ENCODE peak calls at places on chromosome 18, in nine cellular contexts. One of them, this sample, is unnamed.

GRCh38 chr18:26909599-26910290 is 44.2 kb upstream of the AQP4 start:
- DNase-seq in LNCaP clone FGC: no peak
- DNase-seq in AG10803: no peak
- DNase-seq in C1 segment of cervical spinal cord: peak
- DNase-seq in activated T-helper 1 cell treated with Interleukin-2 at 50 U/mL for 16 hours: no peak
- DNase-seq in effector CD4-positive, alpha-beta T cell: no peak
- DNase-seq in GM13976: no peak
- DNase-seq in RKO: no peak
- DNase-seq in activated CD8-positive, alpha-beta memory T cell treated with anti-CD3 and anti-CD28 coated beads, Interleukin-2, amount 50 U/mL, for 48 hours: no peak
- DNase-seq in this sample: no peak

GRCh38 chr18:58195278-58195721 is 151.3 kb downstream of the NEDD4L start:
- DNase-seq in LNCaP clone FGC: no peak
- DNase-seq in AG10803: no peak
- DNase-seq in C1 segment of cervical spinal cord: no peak
- DNase-seq in activated T-helper 1 cell treated with Interleukin-2 at 50 U/mL for 16 hours: no peak
- DNase-seq in effector CD4-positive, alpha-beta T cell: no peak
- DNase-seq in GM13976: peak
- DNase-seq in RKO: no peak
- DNase-seq in activated CD8-positive, alpha-beta memory T cell treated with anti-CD3 and anti-CD28 coated beads, Interleukin-2, amount 50 U/mL, for 48 hours: peak
- DNase-seq in this sample: peak

GRCh38 chr18:62033207-62033606 is 140.4 kb upstream of the RNF152 start:
- DNase-seq in LNCaP clone FGC: no peak
- DNase-seq in AG10803: no peak
- DNase-seq in C1 segment of cervical spinal cord: no peak
- DNase-seq in activated T-helper 1 cell treated with Interleukin-2 at 50 U/mL for 16 hours: no peak
- DNase-seq in effector CD4-positive, alpha-beta T cell: no peak
- DNase-seq in GM13976: no peak
- DNase-seq in RKO: no peak
- DNase-seq in activated CD8-positive, alpha-beta memory T cell treated with anti-CD3 and anti-CD28 coated beads, Interleukin-2, amount 50 U/mL, for 48 hours: no peak
- DNase-seq in this sample: no peak

GRCh38 chr18:44682181-44682870 is 1.6 kb downstream of the SETBP1 start:
- DNase-seq in LNCaP clone FGC: no peak
- DNase-seq in AG10803: peak
- DNase-seq in C1 segment of cervical spinal cord: no peak
- DNase-seq in activated T-helper 1 cell treated with Interleukin-2 at 50 U/mL for 16 hours: no peak
- DNase-seq in effector CD4-positive, alpha-beta T cell: no peak
- DNase-seq in GM13976: peak
- DNase-seq in RKO: no peak
- DNase-seq in activated CD8-positive, alpha-beta memory T cell treated with anti-CD3 and anti-CD28 coated beads, Interleukin-2, amount 50 U/mL, for 48 hours: no peak
- DNase-seq in this sample: peak

GRCh38 chr18:76679877-76680276 is 142.5 kb upstream of the ZNF236 start:
- DNase-seq in LNCaP clone FGC: no peak
- DNase-seq in AG10803: no peak
- DNase-seq in C1 segment of cervical spinal cord: no peak
- DNase-seq in activated T-helper 1 cell treated with Interleukin-2 at 50 U/mL for 16 hours: no peak
- DNase-seq in effector CD4-positive, alpha-beta T cell: no peak
- DNase-seq in GM13976: no peak
- DNase-seq in RKO: no peak
- DNase-seq in activated CD8-positive, alpha-beta memory T cell treated with anti-CD3 and anti-CD28 coated beads, Interleukin-2, amount 50 U/mL, for 48 hours: no peak
- DNase-seq in this sample: no peak

GRCh38 chr18:3794537-3795348 is 344.8 kb downstream of the TGIF1 start:
- DNase-seq in LNCaP clone FGC: no peak
- DNase-seq in AG10803: peak
- DNase-seq in C1 segment of cervical spinal cord: no peak
- DNase-seq in activated T-helper 1 cell treated with Interleukin-2 at 50 U/mL for 16 hours: no peak
- DNase-seq in effector CD4-positive, alpha-beta T cell: no peak
- DNase-seq in GM13976: no peak
- DNase-seq in RKO: no peak
- DNase-seq in activated CD8-positive, alpha-beta memory T cell treated with anti-CD3 and anti-CD28 coated beads, Interleukin-2, amount 50 U/mL, for 48 hours: no peak
- DNase-seq in this sample: peak

GRCh38 chr18:24704921-24705620 is 244.6 kb downstream of the HRH4 start:
- DNase-seq in LNCaP clone FGC: no peak
- DNase-seq in AG10803: peak
- DNase-seq in C1 segment of cervical spinal cord: no peak
- DNase-seq in activated T-helper 1 cell treated with Interleukin-2 at 50 U/mL for 16 hours: no peak
- DNase-seq in effector CD4-positive, alpha-beta T cell: no peak
- DNase-seq in GM13976: no peak
- DNase-seq in RKO: no peak
- DNase-seq in activated CD8-positive, alpha-beta memory T cell treated with anti-CD3 and anti-CD28 coated beads, Interleukin-2, amount 50 U/mL, for 48 hours: no peak
- DNase-seq in this sample: no peak

GRCh38 chr18:59646946-59647307 is 50.3 kb downstream of the CCBE1 start:
- DNase-seq in LNCaP clone FGC: no peak
- DNase-seq in AG10803: no peak
- DNase-seq in C1 segment of cervical spinal cord: no peak
- DNase-seq in activated T-helper 1 cell treated with Interleukin-2 at 50 U/mL for 16 hours: no peak
- DNase-seq in effector CD4-positive, alpha-beta T cell: no peak
- DNase-seq in GM13976: no peak
- DNase-seq in RKO: no peak
- DNase-seq in activated CD8-positive, alpha-beta memory T cell treated with anti-CD3 and anti-CD28 coated beads, Interleukin-2, amount 50 U/mL, for 48 hours: no peak
- DNase-seq in this sample: no peak

GRCh38 chr18:36546876-36547275 is 249.4 kb downstream of the FHOD3 start:
- DNase-seq in LNCaP clone FGC: no peak
- DNase-seq in AG10803: no peak
- DNase-seq in C1 segment of cervical spinal cord: no peak
- DNase-seq in activated T-helper 1 cell treated with Interleukin-2 at 50 U/mL for 16 hours: no peak
- DNase-seq in effector CD4-positive, alpha-beta T cell: no peak
- DNase-seq in GM13976: no peak
- DNase-seq in RKO: no peak
- DNase-seq in activated CD8-positive, alpha-beta memory T cell treated with anti-CD3 and anti-CD28 coated beads, Interleukin-2, amount 50 U/mL, for 48 hours: no peak
- DNase-seq in this sample: no peak

GRCh38 chr18:31077883-31078282 is 24.3 kb downstream of the DSC2 start:
- DNase-seq in LNCaP clone FGC: no peak
- DNase-seq in AG10803: no peak
- DNase-seq in C1 segment of cervical spinal cord: no peak
- DNase-seq in activated T-helper 1 cell treated with Interleukin-2 at 50 U/mL for 16 hours: no peak
- DNase-seq in effector CD4-positive, alpha-beta T cell: no peak
- DNase-seq in GM13976: no peak
- DNase-seq in RKO: no peak
- DNase-seq in activated CD8-positive, alpha-beta memory T cell treated with anti-CD3 and anti-CD28 coated beads, Interleukin-2, amount 50 U/mL, for 48 hours: no peak
- DNase-seq in this sample: peak

GRCh38 chr18:23992119-23992940 is 22.2 kb upstream of the TTC39C start:
- DNase-seq in LNCaP clone FGC: no peak
- DNase-seq in AG10803: peak
- DNase-seq in C1 segment of cervical spinal cord: no peak
- DNase-seq in activated T-helper 1 cell treated with Interleukin-2 at 50 U/mL for 16 hours: peak
- DNase-seq in effector CD4-positive, alpha-beta T cell: peak
- DNase-seq in GM13976: no peak
- DNase-seq in RKO: no peak
- DNase-seq in activated CD8-positive, alpha-beta memory T cell treated with anti-CD3 and anti-CD28 coated beads, Interleukin-2, amount 50 U/mL, for 48 hours: no peak
- DNase-seq in this sample: peak

GRCh38 chr18:45562567-45563479 is 52.5 kb upstream of the SLC14A2 start:
- DNase-seq in LNCaP clone FGC: no peak
- DNase-seq in AG10803: no peak
- DNase-seq in C1 segment of cervical spinal cord: no peak
- DNase-seq in activated T-helper 1 cell treated with Interleukin-2 at 50 U/mL for 16 hours: no peak
- DNase-seq in effector CD4-positive, alpha-beta T cell: no peak
- DNase-seq in GM13976: no peak
- DNase-seq in RKO: no peak
- DNase-seq in activated CD8-positive, alpha-beta memory T cell treated with anti-CD3 and anti-CD28 coated beads, Interleukin-2, amount 50 U/mL, for 48 hours: no peak
- DNase-seq in this sample: no peak

GRCh38 chr18:78729099-78729467 is 250.5 kb upstream of the SALL3 start:
- DNase-seq in LNCaP clone FGC: no peak
- DNase-seq in AG10803: no peak
- DNase-seq in C1 segment of cervical spinal cord: no peak
- DNase-seq in activated T-helper 1 cell treated with Interleukin-2 at 50 U/mL for 16 hours: no peak
- DNase-seq in effector CD4-positive, alpha-beta T cell: no peak
- DNase-seq in GM13976: no peak
- DNase-seq in RKO: no peak
- DNase-seq in activated CD8-positive, alpha-beta memory T cell treated with anti-CD3 and anti-CD28 coated beads, Interleukin-2, amount 50 U/mL, for 48 hours: no peak
- DNase-seq in this sample: no peak

GRCh38 chr18:50826027-50826426 is 6.2 kb upstream of the MRO start:
- DNase-seq in LNCaP clone FGC: no peak
- DNase-seq in AG10803: no peak
- DNase-seq in C1 segment of cervical spinal cord: no peak
- DNase-seq in activated T-helper 1 cell treated with Interleukin-2 at 50 U/mL for 16 hours: no peak
- DNase-seq in effector CD4-positive, alpha-beta T cell: no peak
- DNase-seq in GM13976: no peak
- DNase-seq in RKO: no peak
- DNase-seq in activated CD8-positive, alpha-beta memory T cell treated with anti-CD3 and anti-CD28 coated beads, Interleukin-2, amount 50 U/mL, for 48 hours: no peak
- DNase-seq in this sample: no peak

GRCh38 chr18:11997466-11997865 is 16.2 kb downstream of the IMPA2 start:
- DNase-seq in LNCaP clone FGC: no peak
- DNase-seq in AG10803: no peak
- DNase-seq in C1 segment of cervical spinal cord: no peak
- DNase-seq in activated T-helper 1 cell treated with Interleukin-2 at 50 U/mL for 16 hours: no peak
- DNase-seq in effector CD4-positive, alpha-beta T cell: no peak
- DNase-seq in GM13976: no peak
- DNase-seq in RKO: no peak
- DNase-seq in activated CD8-positive, alpha-beta memory T cell treated with anti-CD3 and anti-CD28 coated beads, Interleukin-2, amount 50 U/mL, for 48 hours: no peak
- DNase-seq in this sample: no peak

GRCh38 chr18:10926565-10927194 is 222.7 kb downstream of the PIEZO2 start:
- DNase-seq in LNCaP clone FGC: no peak
- DNase-seq in AG10803: peak
- DNase-seq in C1 segment of cervical spinal cord: no peak
- DNase-seq in activated T-helper 1 cell treated with Interleukin-2 at 50 U/mL for 16 hours: no peak
- DNase-seq in effector CD4-positive, alpha-beta T cell: no peak
- DNase-seq in GM13976: peak
- DNase-seq in RKO: no peak
- DNase-seq in activated CD8-positive, alpha-beta memory T cell treated with anti-CD3 and anti-CD28 coated beads, Interleukin-2, amount 50 U/mL, for 48 hours: no peak
- DNase-seq in this sample: no peak

GRCh38 chr18:23998811-23999210 is 15.7 kb upstream of the TTC39C start:
- DNase-seq in LNCaP clone FGC: peak
- DNase-seq in AG10803: no peak
- DNase-seq in C1 segment of cervical spinal cord: no peak
- DNase-seq in activated T-helper 1 cell treated with Interleukin-2 at 50 U/mL for 16 hours: no peak
- DNase-seq in effector CD4-positive, alpha-beta T cell: no peak
- DNase-seq in GM13976: no peak
- DNase-seq in RKO: no peak
- DNase-seq in activated CD8-positive, alpha-beta memory T cell treated with anti-CD3 and anti-CD28 coated beads, Interleukin-2, amount 50 U/mL, for 48 hours: no peak
- DNase-seq in this sample: peak

GRCh38 chr18:286515-287310 is 18.9 kb upstream of the THOC1 start:
- DNase-seq in LNCaP clone FGC: no peak
- DNase-seq in AG10803: peak
- DNase-seq in C1 segment of cervical spinal cord: no peak
- DNase-seq in activated T-helper 1 cell treated with Interleukin-2 at 50 U/mL for 16 hours: no peak
- DNase-seq in effector CD4-positive, alpha-beta T cell: no peak
- DNase-seq in GM13976: no peak
- DNase-seq in RKO: peak
- DNase-seq in activated CD8-positive, alpha-beta memory T cell treated with anti-CD3 and anti-CD28 coated beads, Interleukin-2, amount 50 U/mL, for 48 hours: no peak
- DNase-seq in this sample: peak

This sample was measured in epithelial cell of esophagus.